ENCODE peak calls at places on chromosomes 11 and 22, in nine cellular contexts. One of them, this sample, is unnamed. For H3K4me1, the result is how much of the 10 kb centered on the place peaks cover.

GRCh38 chr11:12272821-12273617 is 104.4 kb upstream of the PARVA start:
- DNase-seq in body of pancreas: no peak
- DNase-seq in kidney: no peak
- DNase-seq in A549: no peak
- DNase-seq in CD8-positive, alpha-beta T cell: no peak
- DNase-seq in tibial artery: no peak
- DNase-seq in lung: no peak
- DNase-seq in transverse colon: no peak
- DNase-seq in iPS DF 6.9: no peak
- DNase-seq in this sample: no peak

GRCh38 chr22:39954584-39955055 is 5.6 kb upstream of the TMA7B start:
- DNase-seq in tibial artery: no peak
- DNase-seq in body of pancreas: no peak
- DNase-seq in iPS DF 6.9: no peak
- DNase-seq in transverse colon: no peak
- DNase-seq in lung: no peak
- DNase-seq in CD8-positive, alpha-beta T cell: no peak
- DNase-seq in kidney: no peak
- DNase-seq in A549: no peak
- DNase-seq in this sample: no peak

GRCh38 chr11:106601637-106602297 is 416.5 kb downstream of the GUCY1A2 start:
- DNase-seq in transverse colon: no peak
- DNase-seq in kidney: no peak
- DNase-seq in CD8-positive, alpha-beta T cell: no peak
- DNase-seq in lung: no peak
- DNase-seq in iPS DF 6.9: no peak
- DNase-seq in body of pancreas: no peak
- DNase-seq in A549: no peak
- DNase-seq in tibial artery: no peak
- DNase-seq in this sample: no peak

GRCh38 chr11:2467695-2468055 is 22.9 kb downstream of the KCNQ1 start:
- DNase-seq in body of pancreas: no peak
- DNase-seq in CD8-positive, alpha-beta T cell: no peak
- DNase-seq in lung: no peak
- DNase-seq in transverse colon: no peak
- DNase-seq in iPS DF 6.9: no peak
- DNase-seq in kidney: no peak
- DNase-seq in A549: no peak
- DNase-seq in tibial artery: no peak
- DNase-seq in this sample: no peak

GRCh38 chr22:40310771-40311120 is 35.6 kb upstream of the ADSL start:
- DNase-seq in iPS DF 6.9: no peak
- DNase-seq in CD8-positive, alpha-beta T cell: no peak
- DNase-seq in A549: no peak
- DNase-seq in kidney: no peak
- DNase-seq in tibial artery: no peak
- DNase-seq in body of pancreas: no peak
- DNase-seq in transverse colon: no peak
- DNase-seq in lung: no peak
- DNase-seq in this sample: no peak

GRCh38 chr11:72752088-72752914 is at the start of gene ARAP1:
- DNase-seq in transverse colon: peak
- DNase-seq in body of pancreas: peak
- DNase-seq in tibial artery: peak
- DNase-seq in CD8-positive, alpha-beta T cell: peak
- DNase-seq in iPS DF 6.9: no peak
- DNase-seq in kidney: peak
- DNase-seq in lung: peak
- DNase-seq in A549: peak
- DNase-seq in this sample: peak

GRCh38 chr11:118175031-118175531 is 1.4 kb downstream of the SCN2B start:
- DNase-seq in iPS DF 6.9: no peak
- DNase-seq in kidney: no peak
- DNase-seq in A549: no peak
- DNase-seq in lung: no peak
- DNase-seq in transverse colon: no peak
- DNase-seq in tibial artery: no peak
- DNase-seq in CD8-positive, alpha-beta T cell: no peak
- DNase-seq in body of pancreas: no peak
- DNase-seq in this sample: no peak

GRCh38 chr11:2512431-2513407 is 67.9 kb downstream of the KCNQ1 start:
- DNase-seq in transverse colon: peak
- DNase-seq in tibial artery: peak
- DNase-seq in kidney: peak
- DNase-seq in A549: no peak
- DNase-seq in body of pancreas: peak
- DNase-seq in CD8-positive, alpha-beta T cell: no peak
- DNase-seq in iPS DF 6.9: no peak
- DNase-seq in lung: peak
- DNase-seq in this sample: peak

GRCh38 chr11:3671334-3672254 is at the start of gene CHRNA10:
- DNase-seq in transverse colon: no peak
- DNase-seq in kidney: no peak
- DNase-seq in iPS DF 6.9: no peak
- DNase-seq in tibial artery: no peak
- DNase-seq in body of pancreas: no peak
- DNase-seq in lung: no peak
- DNase-seq in A549: no peak
- DNase-seq in CD8-positive, alpha-beta T cell: no peak
- DNase-seq in this sample: no peak

GRCh38 chr22:37328017-37328416 is 45.7 kb downstream of the CYTH4 start:
- DNase-seq in kidney: no peak
- DNase-seq in A549: no peak
- DNase-seq in iPS DF 6.9: no peak
- DNase-seq in transverse colon: no peak
- DNase-seq in lung: no peak
- DNase-seq in CD8-positive, alpha-beta T cell: no peak
- DNase-seq in tibial artery: no peak
- DNase-seq in body of pancreas: no peak
- DNase-seq in this sample: peak

GRCh38 chr22:37321288-37321687 is 39.0 kb downstream of the CYTH4 start:
- DNase-seq in tibial artery: no peak
- DNase-seq in kidney: no peak
- DNase-seq in A549: no peak
- DNase-seq in CD8-positive, alpha-beta T cell: no peak
- DNase-seq in body of pancreas: no peak
- DNase-seq in iPS DF 6.9: no peak
- DNase-seq in lung: no peak
- DNase-seq in transverse colon: no peak
- DNase-seq in this sample: no peak

GRCh38 chr22:37324340-37325023 is 42.2 kb downstream of the CYTH4 start:
- DNase-seq in CD8-positive, alpha-beta T cell: no peak
- DNase-seq in A549: no peak
- DNase-seq in lung: no peak
- DNase-seq in tibial artery: no peak
- DNase-seq in kidney: no peak
- DNase-seq in iPS DF 6.9: no peak
- DNase-seq in body of pancreas: no peak
- DNase-seq in transverse colon: no peak
- DNase-seq in this sample: peak

GRCh38 chr22:37326726-37327125 is 44.4 kb downstream of the CYTH4 start:
- DNase-seq in iPS DF 6.9: no peak
- DNase-seq in kidney: no peak
- DNase-seq in CD8-positive, alpha-beta T cell: no peak
- DNase-seq in lung: peak
- DNase-seq in tibial artery: no peak
- DNase-seq in transverse colon: peak
- DNase-seq in A549: no peak
- DNase-seq in body of pancreas: peak
- DNase-seq in this sample: peak

DNA sequence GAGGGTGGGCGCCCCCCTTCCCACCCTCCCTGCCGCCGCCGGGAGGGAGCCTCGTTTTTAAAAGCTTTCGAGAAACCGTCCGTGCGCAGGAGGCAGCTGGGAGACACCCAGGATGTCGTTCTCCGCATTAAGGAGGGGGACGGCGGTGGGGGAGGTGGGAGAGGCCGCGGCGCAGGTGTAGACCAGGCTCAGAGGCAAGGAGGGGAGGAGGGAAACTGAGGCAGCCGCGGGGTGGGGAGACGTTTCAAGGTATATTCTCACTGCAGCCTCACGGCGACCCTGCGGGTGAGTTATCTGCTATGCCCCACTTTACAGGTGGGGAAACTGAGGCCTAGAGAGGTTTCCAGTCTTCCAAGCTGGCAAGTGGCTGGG is 42.7 kb downstream of the CYTH4 start:
- DNase-seq in kidney: no peak
- DNase-seq in body of pancreas: no peak
- DNase-seq in A549: no peak
- DNase-seq in transverse colon: no peak
- DNase-seq in CD8-positive, alpha-beta T cell: no peak
- DNase-seq in iPS DF 6.9: no peak
- DNase-seq in tibial artery: no peak
- DNase-seq in lung: no peak
- DNase-seq in this sample: no peak
- H3K4me3 ChIP-seq in kidney: no peak
- H3K4me3 ChIP-seq in body of pancreas: no peak
- H3K4me3 ChIP-seq in A549: no peak
- H3K4me3 ChIP-seq in transverse colon: no peak
- H3K4me3 ChIP-seq in CD8-positive, alpha-beta T cell: no peak
- H3K4me3 ChIP-seq in iPS DF 6.9: no peak
- H3K4me3 ChIP-seq in tibial artery: no peak
- H3K4me3 ChIP-seq in lung: no peak
- H3K4me3 ChIP-seq in this sample: no peak

GRCh38 chr22:22816766-22817410 is 70.7 kb upstream of the IGLL5 start:
- DNase-seq in body of pancreas: no peak
- DNase-seq in tibial artery: no peak
- DNase-seq in A549: no peak
- DNase-seq in CD8-positive, alpha-beta T cell: no peak
- DNase-seq in lung: no peak
- DNase-seq in transverse colon: no peak
- DNase-seq in kidney: no peak
- DNase-seq in iPS DF 6.9: no peak
- DNase-seq in this sample: no peak
- H3K4me1 ChIP-seq in body of pancreas: under half
- H3K4me1 ChIP-seq in tibial artery: under half
- H3K4me1 ChIP-seq in A549: under half
- H3K4me1 ChIP-seq in CD8-positive, alpha-beta T cell: half or more
- H3K4me1 ChIP-seq in lung: under half
- H3K4me1 ChIP-seq in transverse colon: under half
- H3K4me1 ChIP-seq in kidney: under half
- H3K4me1 ChIP-seq in iPS DF 6.9: under half
- H3K4me1 ChIP-seq in this sample: under half

GRCh38 chr11:64048042-64048854 is 12.5 kb downstream of the FLRT1 start:
- DNase-seq in A549: no peak
- DNase-seq in transverse colon: no peak
- DNase-seq in kidney: no peak
- DNase-seq in tibial artery: no peak
- DNase-seq in CD8-positive, alpha-beta T cell: no peak
- DNase-seq in lung: no peak
- DNase-seq in body of pancreas: no peak
- DNase-seq in iPS DF 6.9: no peak
- DNase-seq in this sample: no peak
- H3K27ac ChIP-seq in A549: no peak
- H3K27ac ChIP-seq in transverse colon: no peak
- H3K27ac ChIP-seq in kidney: no peak
- H3K27ac ChIP-seq in tibial artery: no peak
- H3K27ac ChIP-seq in CD8-positive, alpha-beta T cell: no peak
- H3K27ac ChIP-seq in lung: no peak
- H3K27ac ChIP-seq in body of pancreas: no peak
- H3K27ac ChIP-seq in iPS DF 6.9: no peak
- H3K27ac ChIP-seq in this sample: no peak

GRCh38 chr22:25282671-25283561 is 63.5 kb downstream of the CRYBB2 start:
- DNase-seq in iPS DF 6.9: peak
- DNase-seq in A549: no peak
- DNase-seq in kidney: no peak
- DNase-seq in CD8-positive, alpha-beta T cell: no peak
- DNase-seq in lung: no peak
- DNase-seq in tibial artery: no peak
- DNase-seq in transverse colon: no peak
- DNase-seq in body of pancreas: no peak
- DNase-seq in this sample: no peak

GRCh38 chr22:25281675-25282345 is 62.4 kb downstream of the CRYBB2 start:
- DNase-seq in tibial artery: no peak
- DNase-seq in A549: no peak
- DNase-seq in iPS DF 6.9: no peak
- DNase-seq in transverse colon: no peak
- DNase-seq in kidney: no peak
- DNase-seq in CD8-positive, alpha-beta T cell: no peak
- DNase-seq in body of pancreas: no peak
- DNase-seq in lung: no peak
- DNase-seq in this sample: no peak

GRCh38 chr22:25282346-25282670 is 62.9 kb downstream of the CRYBB2 start:
- DNase-seq in CD8-positive, alpha-beta T cell: no peak
- DNase-seq in A549: no peak
- DNase-seq in kidney: no peak
- DNase-seq in body of pancreas: no peak
- DNase-seq in transverse colon: no peak
- DNase-seq in lung: no peak
- DNase-seq in tibial artery: no peak
- DNase-seq in iPS DF 6.9: no peak
- DNase-seq in this sample: no peak
- H3K4me3 ChIP-seq in CD8-positive, alpha-beta T cell: no peak
- H3K4me3 ChIP-seq in A549: no peak
- H3K4me3 ChIP-seq in kidney: no peak
- H3K4me3 ChIP-seq in body of pancreas: no peak
- H3K4me3 ChIP-seq in transverse colon: no peak
- H3K4me3 ChIP-seq in lung: no peak
- H3K4me3 ChIP-seq in tibial artery: no peak
- H3K4me3 ChIP-seq in iPS DF 6.9: peak
- H3K4me3 ChIP-seq in this sample: no peak